ENCODE peak calls at places on chromosomes 3 and 15, in nine cellular contexts. L, R, V, T, F, B, X, U and Q are unnamed samples.
A peak's percentile ranks its signal among the peaks of the same experiment; 100 is the strongest.

GRCh38 chr3:37753428-37753827 is 108.3 kb upstream of the CTDSPL start:
- DNase-seq in L (no peak), R (no peak), V (no peak), T (no peak), F (no peak), B (peak; percentile 8), X (no peak), U (no peak), Q (no peak)

GRCh38 chr3:61847784-61848462 is 286.6 kb downstream of the PTPRG start:
- DNase-seq in L (no peak), R (peak; percentile 71), V (peak; percentile 85), T (no peak), F (no peak), B (no peak), X (no peak), U (no peak), Q (no peak)

GRCh38 chr15:98872777-98873176 is 134.8 kb downstream of the PGPEP1L start:
- DNase-seq in L (no peak), R (no peak), V (no peak), T (no peak), F (no peak), B (no peak), X (no peak), U (no peak), Q (no peak)

GRCh38 chr3:85102774-85103173 is 144.0 kb downstream of the CADM2 start:
- DNase-seq in L (no peak), R (no peak), V (no peak), T (no peak), F (no peak), B (no peak), X (no peak), U (no peak), Q (no peak)

GRCh38 chr3:79651536-79652065 is 116.2 kb downstream of the ROBO1 start:
- DNase-seq in L (no peak), R (no peak), V (no peak), T (no peak), F (no peak), B (no peak), X (no peak), U (no peak), Q (no peak)

GRCh38 chr3:146092230-146092629 is 68.8 kb downstream of the PLOD2 start:
- DNase-seq in L (no peak), R (no peak), V (no peak), T (no peak), F (no peak), B (no peak), X (no peak), U (no peak), Q (no peak)

GRCh38 chr15:89333011-89333860 is 1.4 kb downstream of the POLG start:
- DNase-seq in L (no peak), R (no peak), V (no peak), T (peak; percentile 86), F (no peak), B (no peak), X (no peak), U (peak; percentile 25), Q (no peak)

GRCh38 chr3:133792171-133792763 is 13.3 kb upstream of the SRPRB start:
- DNase-seq in L (no peak), R (no peak), V (peak; percentile 17), T (no peak), F (no peak), B (peak; percentile 4), X (no peak), U (peak; percentile 63), Q (no peak)

GRCh38 chr3:62379206-62379834 is 6.0 kb upstream of the FEZF2 start:
- DNase-seq in L (no peak), R (no peak), V (no peak), T (no peak), F (no peak), B (no peak), X (no peak), U (no peak), Q (no peak)

DNA sequence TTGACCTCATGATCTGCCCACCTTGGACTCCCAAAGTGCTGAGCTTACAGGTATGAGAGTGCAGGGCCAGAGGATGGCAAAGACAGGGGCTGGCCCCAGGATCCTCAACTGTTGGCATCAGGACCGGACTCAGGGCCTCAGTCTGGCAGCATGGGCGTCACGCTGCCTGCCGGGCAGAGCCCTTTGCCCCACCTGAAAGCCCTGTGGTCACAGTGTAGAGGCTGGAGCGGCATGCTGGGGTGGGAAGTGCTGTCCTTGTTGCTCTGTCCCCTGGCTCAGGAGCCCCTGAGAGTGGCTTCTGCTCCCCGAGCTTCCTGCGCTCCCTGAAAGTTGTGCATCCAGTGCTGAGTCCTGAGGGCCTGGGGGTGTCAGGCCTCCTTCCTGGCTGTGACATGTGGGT is 147.1 kb downstream of the OR4M2 start:
- DNase-seq in L (no peak), R (no peak), V (no peak), T (peak; percentile 64), F (no peak), B (no peak), X (no peak), U (no peak), Q (peak; percentile 69)
- H3K9me3 ChIP-seq in L (no peaks in the 10 kb centered on the region), R (no peaks in the 10 kb centered on the region), V (peaks cover 8% of the 10 kb centered on the region), T (no peaks in the 10 kb centered on the region), F (no peaks in the 10 kb centered on the region), B (no peaks in the 10 kb centered on the region), X (no peaks in the 10 kb centered on the region), U (no peaks in the 10 kb centered on the region), Q (no peaks in the 10 kb centered on the region)

GRCh38 chr3:137514853-137515252 is 249.3 kb upstream of the SOX14 start:
- DNase-seq in L (no peak), R (no peak), V (no peak), T (no peak), F (no peak), B (no peak), X (no peak), U (no peak), Q (no peak)

GRCh38 chr3:137509354-137510045 is 254.6 kb upstream of the SOX14 start:
- DNase-seq in L (no peak), R (no peak), V (no peak), T (no peak), F (no peak), B (no peak), X (no peak), U (no peak), Q (no peak)

DNA sequence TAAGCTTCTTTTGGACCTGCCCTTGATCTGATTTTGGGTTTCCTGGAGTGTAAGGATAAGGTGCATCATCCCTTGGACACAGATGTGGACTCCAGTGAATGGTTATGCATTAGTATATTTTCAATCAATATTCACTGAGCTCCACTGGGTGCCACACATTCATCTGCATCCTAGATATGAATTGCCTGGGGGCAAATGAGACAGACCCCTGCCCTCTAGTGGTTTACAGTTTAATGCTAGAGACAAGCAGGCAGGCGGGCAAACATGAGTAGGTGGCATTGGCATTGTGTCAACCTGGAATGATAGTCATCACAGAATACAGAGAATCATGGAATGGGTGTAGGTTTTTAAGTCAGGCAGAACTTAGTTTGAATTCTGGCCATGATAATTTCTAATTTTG is 252.5 kb upstream of the SOX14 start:
- DNase-seq in L (no peak), R (no peak), V (no peak), T (no peak), F (no peak), B (no peak), X (no peak), U (no peak), Q (no peak)
- H3K4me3 ChIP-seq in L (no peak overlapping the region), R (no peak overlapping the region), V (no peak overlapping the region), T (no peak overlapping the region), F (no peak overlapping the region), B (no peak overlapping the region), X (no peak overlapping the region), U (no peak overlapping the region), Q (no peak overlapping the region)

DNA sequence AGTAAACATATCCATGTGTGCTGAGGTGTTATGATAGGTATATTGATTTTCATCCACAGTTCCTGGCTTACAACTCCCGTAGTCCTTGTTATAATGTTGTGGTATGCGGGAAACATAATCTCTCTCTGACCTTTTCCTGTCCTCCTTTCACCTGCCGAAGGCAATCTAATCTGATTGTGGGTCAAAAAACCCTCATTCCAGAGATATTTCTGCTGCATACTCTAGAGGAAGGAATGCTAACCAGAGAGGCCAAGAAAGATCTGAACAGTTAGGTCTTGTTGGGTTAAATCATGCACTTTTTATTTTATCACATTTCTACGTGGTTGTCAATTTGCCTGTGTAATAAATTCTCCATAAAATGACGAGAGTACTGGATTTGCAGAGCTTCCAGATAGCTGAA is 383.5 kb upstream of the SEMA6D start:
- DNase-seq in L (no peak), R (no peak), V (no peak), T (no peak), F (no peak), B (no peak), X (no peak), U (no peak), Q (no peak)
- H3K9me3 ChIP-seq in L (no peaks in the 10 kb centered on the region), R (no peaks in the 10 kb centered on the region), V (no peaks in the 10 kb centered on the region), T (peaks cover 11% of the 10 kb centered on the region), F (no peaks in the 10 kb centered on the region), B (no peaks in the 10 kb centered on the region), X (peaks cover 2% of the 10 kb centered on the region), U (no peaks in the 10 kb centered on the region), Q (no peaks in the 10 kb centered on the region)

DNA sequence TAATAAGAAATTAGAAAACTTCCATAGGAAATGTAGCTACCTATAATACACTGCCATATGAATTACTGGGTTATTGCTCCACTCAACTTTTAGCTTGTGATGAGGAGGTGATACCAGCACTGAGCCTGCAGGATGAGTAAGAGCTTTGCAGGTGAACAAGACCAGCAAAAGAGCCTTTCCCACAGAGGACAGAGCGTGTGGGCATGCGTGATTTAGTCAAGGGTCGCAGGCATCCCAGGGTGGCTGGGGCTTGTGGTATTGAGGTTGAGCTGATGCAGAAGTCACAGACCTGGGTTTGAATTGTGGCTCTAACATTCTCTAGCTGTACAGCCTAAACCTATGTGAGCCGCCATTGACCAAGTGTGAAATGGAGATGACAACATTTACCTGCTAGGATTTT is 5.6 kb downstream of the NRROS start:
- DNase-seq in L (no peak), R (no peak), V (no peak), T (no peak), F (no peak), B (no peak), X (no peak), U (no peak), Q (no peak)
- H3K4me3 ChIP-seq in L (no peak overlapping the region), R (no peak overlapping the region), V (no peak overlapping the region), T (no peak overlapping the region), F (no peak overlapping the region), B (peak overlapping the region; percentile 31), X (no peak overlapping the region), U (no peak overlapping the region), Q (no peak overlapping the region)

DNA sequence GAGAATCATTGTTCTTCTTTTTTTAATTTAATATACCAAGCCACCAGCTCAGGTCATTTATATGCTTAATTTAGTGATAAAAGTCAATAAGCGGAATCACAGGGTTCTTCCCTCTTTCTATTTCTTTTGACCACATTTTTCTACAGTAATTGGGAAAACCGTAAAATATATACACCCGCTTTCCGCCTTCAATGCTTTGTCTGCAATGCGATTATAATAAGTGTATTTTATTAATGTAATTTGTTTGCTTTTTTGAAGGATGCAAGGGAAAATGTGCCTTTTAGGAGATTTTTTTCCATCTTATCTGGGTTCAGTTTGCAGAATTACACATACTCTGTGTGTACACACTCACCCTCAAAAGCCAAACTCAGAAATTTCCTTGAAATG is 8.1 kb downstream of the SOX14 start:
- DNase-seq in L (no peak), R (no peak), V (no peak), T (no peak), F (no peak), B (no peak), X (no peak), U (no peak), Q (no peak)
- H3K9me3 ChIP-seq in L (no peaks in the 10 kb centered on the region), R (no peaks in the 10 kb centered on the region), V (no peaks in the 10 kb centered on the region), T (no peaks in the 10 kb centered on the region), F (no peaks in the 10 kb centered on the region), B (no peaks in the 10 kb centered on the region), X (no peaks in the 10 kb centered on the region), U (no peaks in the 10 kb centered on the region), Q (no peaks in the 10 kb centered on the region)